ENCODE peak calls at places on chromosomes 2 and 18, in ten cellular contexts. One of them, this sample, is unnamed.

GRCh38 chr2:173963323-173963816 is 1.8 kb downstream of the SP3 start:
- DNase-seq in HCT116: no peak
- DNase-seq in ovary: no peak
- DNase-seq in brain microvascular endothelial cell: peak; percentile 71
- DNase-seq in WERI-Rb-1: no peak
- DNase-seq in transverse colon: peak; percentile 46
- DNase-seq in BJ: no peak
- DNase-seq in OCI-LY7: peak; percentile 83
- DNase-seq in cardiac muscle cell: peak; percentile 69
- DNase-seq in right lobe of liver: no peak
- DNase-seq in this sample: no peak

GRCh38 chr18:328928-329327 is 61.1 kb upstream of the THOC1 start:
- DNase-seq in BJ: no peak
- DNase-seq in HCT116: no peak
- DNase-seq in transverse colon: no peak
- DNase-seq in ovary: no peak
- DNase-seq in brain microvascular endothelial cell: no peak
- DNase-seq in OCI-LY7: no peak
- DNase-seq in right lobe of liver: no peak
- DNase-seq in WERI-Rb-1: no peak
- DNase-seq in cardiac muscle cell: no peak
- DNase-seq in this sample: no peak

GRCh38 chr2:180000434-180000833 is 6.7 kb downstream of the CWC22 start:
- DNase-seq in cardiac muscle cell: no peak
- DNase-seq in BJ: no peak
- DNase-seq in transverse colon: no peak
- DNase-seq in right lobe of liver: no peak
- DNase-seq in WERI-Rb-1: no peak
- DNase-seq in brain microvascular endothelial cell: no peak
- DNase-seq in ovary: no peak
- DNase-seq in HCT116: no peak
- DNase-seq in OCI-LY7: no peak
- DNase-seq in this sample: no peak

GRCh38 chr2:40148344-40148743 is 303.5 kb downstream of the SLC8A1 start:
- DNase-seq in WERI-Rb-1: no peak
- DNase-seq in HCT116: no peak
- DNase-seq in BJ: no peak
- DNase-seq in brain microvascular endothelial cell: no peak
- DNase-seq in ovary: no peak
- DNase-seq in OCI-LY7: no peak
- DNase-seq in cardiac muscle cell: no peak
- DNase-seq in right lobe of liver: no peak
- DNase-seq in transverse colon: no peak
- DNase-seq in this sample: no peak

GRCh38 chr2:11703700-11704099 is 33.7 kb upstream of the NTSR2 start:
- DNase-seq in WERI-Rb-1: no peak
- DNase-seq in ovary: no peak
- DNase-seq in BJ: no peak
- DNase-seq in cardiac muscle cell: no peak
- DNase-seq in right lobe of liver: no peak
- DNase-seq in HCT116: no peak
- DNase-seq in OCI-LY7: no peak
- DNase-seq in transverse colon: no peak
- DNase-seq in brain microvascular endothelial cell: peak; percentile 42
- DNase-seq in this sample: no peak

GRCh38 chr2:120580709-120581108 is 155.0 kb upstream of the GLI2 start:
- DNase-seq in transverse colon: no peak
- DNase-seq in WERI-Rb-1: no peak
- DNase-seq in brain microvascular endothelial cell: no peak
- DNase-seq in OCI-LY7: no peak
- DNase-seq in ovary: no peak
- DNase-seq in BJ: no peak
- DNase-seq in HCT116: no peak
- DNase-seq in right lobe of liver: no peak
- DNase-seq in cardiac muscle cell: no peak
- DNase-seq in this sample: no peak

GRCh38 chr18:76432970-76433767 is 61.9 kb downstream of the ZNF516 start:
- DNase-seq in right lobe of liver: no peak
- DNase-seq in OCI-LY7: no peak
- DNase-seq in transverse colon: no peak
- DNase-seq in BJ: no peak
- DNase-seq in brain microvascular endothelial cell: no peak
- DNase-seq in HCT116: no peak
- DNase-seq in ovary: no peak
- DNase-seq in WERI-Rb-1: no peak
- DNase-seq in cardiac muscle cell: no peak
- DNase-seq in this sample: no peak

GRCh38 chr2:194155406-194155805 is 1501.6 kb upstream of the SLC39A10 start:
- DNase-seq in cardiac muscle cell: no peak
- DNase-seq in brain microvascular endothelial cell: no peak
- DNase-seq in right lobe of liver: no peak
- DNase-seq in transverse colon: no peak
- DNase-seq in ovary: no peak
- DNase-seq in OCI-LY7: no peak
- DNase-seq in WERI-Rb-1: no peak
- DNase-seq in BJ: no peak
- DNase-seq in HCT116: no peak
- DNase-seq in this sample: no peak

GRCh38 chr2:109473006-109473380 is 140.8 kb downstream of the SEPTIN10 start:
- DNase-seq in brain microvascular endothelial cell: no peak
- DNase-seq in right lobe of liver: no peak
- DNase-seq in OCI-LY7: no peak
- DNase-seq in ovary: no peak
- DNase-seq in cardiac muscle cell: no peak
- DNase-seq in WERI-Rb-1: peak; percentile 89
- DNase-seq in BJ: no peak
- DNase-seq in transverse colon: no peak
- DNase-seq in HCT116: no peak
- DNase-seq in this sample: no peak

GRCh38 chr2:8805278-8806045 is 32.0 kb downstream of the KIDINS220 start:
- DNase-seq in WERI-Rb-1: no peak
- DNase-seq in brain microvascular endothelial cell: no peak
- DNase-seq in HCT116: no peak
- DNase-seq in ovary: no peak
- DNase-seq in transverse colon: no peak
- DNase-seq in BJ: no peak
- DNase-seq in OCI-LY7: no peak
- DNase-seq in right lobe of liver: no peak
- DNase-seq in cardiac muscle cell: peak; percentile 86
- DNase-seq in this sample: no peak

GRCh38 chr18:58045265-58046086 is 1.4 kb downstream of the NEDD4L start:
- DNase-seq in cardiac muscle cell: peak; percentile 74
- DNase-seq in HCT116: peak; percentile 48
- DNase-seq in ovary: peak; percentile 40
- DNase-seq in WERI-Rb-1: peak; percentile 85
- DNase-seq in BJ: no peak
- DNase-seq in brain microvascular endothelial cell: no peak
- DNase-seq in transverse colon: peak; percentile 78
- DNase-seq in right lobe of liver: peak; percentile 74
- DNase-seq in OCI-LY7: no peak
- DNase-seq in this sample: peak; percentile 74

GRCh38 chr2:165007162-165007744 is 51.9 kb upstream of the SLC38A11 start:
- DNase-seq in cardiac muscle cell: no peak
- DNase-seq in transverse colon: no peak
- DNase-seq in brain microvascular endothelial cell: no peak
- DNase-seq in right lobe of liver: no peak
- DNase-seq in OCI-LY7: no peak
- DNase-seq in BJ: no peak
- DNase-seq in HCT116: no peak
- DNase-seq in WERI-Rb-1: no peak
- DNase-seq in ovary: no peak
- DNase-seq in this sample: no peak

GRCh38 chr2:190849774-190850173 is 30.8 kb upstream of the GLS start:
- DNase-seq in WERI-Rb-1: no peak
- DNase-seq in transverse colon: no peak
- DNase-seq in OCI-LY7: no peak
- DNase-seq in ovary: no peak
- DNase-seq in cardiac muscle cell: no peak
- DNase-seq in brain microvascular endothelial cell: peak; percentile 68
- DNase-seq in HCT116: no peak
- DNase-seq in right lobe of liver: no peak
- DNase-seq in BJ: no peak
- DNase-seq in this sample: no peak

GRCh38 chr2:165718811-165719210 is 75.2 kb downstream of the GALNT3 start:
- DNase-seq in ovary: no peak
- DNase-seq in BJ: no peak
- DNase-seq in cardiac muscle cell: no peak
- DNase-seq in OCI-LY7: no peak
- DNase-seq in right lobe of liver: no peak
- DNase-seq in transverse colon: no peak
- DNase-seq in brain microvascular endothelial cell: no peak
- DNase-seq in HCT116: no peak
- DNase-seq in WERI-Rb-1: no peak
- DNase-seq in this sample: no peak

GRCh38 chr18:62033207-62033606 is 140.4 kb upstream of the RNF152 start:
- DNase-seq in BJ: no peak
- DNase-seq in OCI-LY7: no peak
- DNase-seq in brain microvascular endothelial cell: no peak
- DNase-seq in ovary: no peak
- DNase-seq in cardiac muscle cell: no peak
- DNase-seq in WERI-Rb-1: no peak
- DNase-seq in HCT116: no peak
- DNase-seq in transverse colon: no peak
- DNase-seq in right lobe of liver: no peak
- DNase-seq in this sample: no peak

DNA sequence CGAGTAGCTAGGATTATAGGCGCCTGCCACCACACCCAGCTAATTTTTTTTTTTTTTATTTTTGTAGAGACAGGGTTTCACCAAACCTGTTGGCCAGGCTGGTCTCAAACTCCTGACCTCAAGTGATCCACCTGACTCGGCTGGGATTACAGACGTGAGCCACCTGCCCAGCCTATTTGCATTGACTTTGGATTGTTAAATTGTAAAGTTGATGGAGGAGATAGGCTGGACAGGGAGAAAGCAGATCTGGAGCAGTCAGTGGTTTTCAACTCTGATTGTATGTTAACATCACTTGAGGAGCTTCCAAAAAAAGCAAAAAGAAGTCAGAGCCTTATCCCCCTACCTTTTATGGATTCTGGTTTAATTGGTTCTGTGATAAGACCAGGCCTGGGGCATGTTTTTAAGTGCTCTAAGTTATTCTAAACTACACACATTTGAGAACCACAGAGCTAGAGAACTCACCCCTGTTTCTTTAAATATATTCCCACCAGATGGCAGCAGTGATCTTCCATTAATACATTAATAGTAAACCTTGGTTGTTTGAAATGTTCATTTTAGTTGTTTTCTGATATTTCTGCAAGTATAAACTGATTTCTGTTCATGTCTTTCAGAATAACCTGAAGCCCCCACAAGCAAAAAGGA is 7.5 kb downstream of the C2orf49 start:
- DNase-seq in brain microvascular endothelial cell: no peak
- DNase-seq in OCI-LY7: peak; percentile 50
- DNase-seq in right lobe of liver: no peak
- DNase-seq in HCT116: no peak
- DNase-seq in ovary: no peak
- DNase-seq in transverse colon: no peak
- DNase-seq in cardiac muscle cell: peak; percentile 83
- DNase-seq in WERI-Rb-1: no peak
- DNase-seq in BJ: no peak
- DNase-seq in this sample: no peak
- TF ChIP-seq CTCF in brain microvascular endothelial cell: peak; percentile 2
- TF ChIP-seq CTCF in OCI-LY7: peak; percentile 77
- TF ChIP-seq CTCF in right lobe of liver: peak; percentile 50
- TF ChIP-seq CTCF in HCT116: peak; percentile 36
- TF ChIP-seq CTCF in ovary: peak; percentile 62
- TF ChIP-seq CTCF in transverse colon: peak; percentile 21
- TF ChIP-seq CTCF in cardiac muscle cell: peak; percentile 33
- TF ChIP-seq CTCF in WERI-Rb-1: no peak
- TF ChIP-seq CTCF in BJ: peak; percentile 41
- TF ChIP-seq CTCF in this sample: no peak

GRCh38 chr18:36665952-36666351 is 162.8 kb downstream of the TPGS2 start:
- DNase-seq in OCI-LY7: no peak
- DNase-seq in HCT116: no peak
- DNase-seq in BJ: no peak
- DNase-seq in WERI-Rb-1: no peak
- DNase-seq in transverse colon: no peak
- DNase-seq in cardiac muscle cell: no peak
- DNase-seq in ovary: no peak
- DNase-seq in brain microvascular endothelial cell: no peak
- DNase-seq in right lobe of liver: no peak
- DNase-seq in this sample: no peak
- H3K36me3 ChIP-seq in OCI-LY7: no peaks in the 10 kb centered on the region
- H3K36me3 ChIP-seq in HCT116: no peaks in the 10 kb centered on the region
- H3K36me3 ChIP-seq in BJ: no peaks in the 10 kb centered on the region
- H3K36me3 ChIP-seq in WERI-Rb-1: no peaks in the 10 kb centered on the region
- H3K36me3 ChIP-seq in transverse colon: no peaks in the 10 kb centered on the region
- H3K36me3 ChIP-seq in cardiac muscle cell: peaks cover 33% of the 10 kb centered on the region
- H3K36me3 ChIP-seq in ovary: no peaks in the 10 kb centered on the region
- H3K36me3 ChIP-seq in brain microvascular endothelial cell: no peaks in the 10 kb centered on the region
- H3K36me3 ChIP-seq in right lobe of liver: no peaks in the 10 kb centered on the region
- H3K36me3 ChIP-seq in this sample: no peaks in the 10 kb centered on the region

DNA sequence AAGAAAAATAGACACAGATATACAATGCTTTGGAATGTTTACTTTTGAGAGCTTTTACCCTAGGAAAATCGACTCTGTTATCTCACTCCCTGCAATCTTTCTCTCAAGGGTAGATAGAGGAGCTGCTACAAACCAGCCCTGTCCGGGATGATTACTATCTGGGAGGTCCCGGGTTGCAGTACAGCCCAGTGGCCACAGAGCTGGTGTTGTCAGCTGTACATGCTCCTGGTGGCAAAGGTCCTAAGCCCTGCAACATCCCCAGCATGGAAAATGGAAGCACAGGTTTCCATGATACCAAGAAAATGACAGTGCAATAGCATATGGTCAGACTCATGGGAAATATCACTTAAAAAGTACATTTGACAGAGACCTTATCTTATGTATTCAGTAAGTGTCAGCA is 570.5 kb upstream of the SOX11 start:
- DNase-seq in right lobe of liver: no peak
- DNase-seq in brain microvascular endothelial cell: peak; percentile 43
- DNase-seq in WERI-Rb-1: peak; percentile 43
- DNase-seq in cardiac muscle cell: peak; percentile 57
- DNase-seq in BJ: no peak
- DNase-seq in HCT116: no peak
- DNase-seq in OCI-LY7: no peak
- DNase-seq in ovary: no peak
- DNase-seq in transverse colon: no peak
- DNase-seq in this sample: no peak
- H3K4me3 ChIP-seq in right lobe of liver: no peak overlapping the region
- H3K4me3 ChIP-seq in brain microvascular endothelial cell: no peak overlapping the region
- H3K4me3 ChIP-seq in WERI-Rb-1: no peak overlapping the region
- H3K4me3 ChIP-seq in cardiac muscle cell: no peak overlapping the region
- H3K4me3 ChIP-seq in BJ: no peak overlapping the region
- H3K4me3 ChIP-seq in HCT116: no peak overlapping the region
- H3K4me3 ChIP-seq in OCI-LY7: no peak overlapping the region
- H3K4me3 ChIP-seq in ovary: no peak overlapping the region
- H3K4me3 ChIP-seq in transverse colon: no peak overlapping the region
- H3K4me3 ChIP-seq in this sample: no peak overlapping the region

GRCh38 chr2:197075754-197076337 is 149.3 kb upstream of the PGAP1 start:
- DNase-seq in brain microvascular endothelial cell: peak; percentile 17
- DNase-seq in OCI-LY7: peak; percentile 23
- DNase-seq in cardiac muscle cell: no peak
- DNase-seq in HCT116: no peak
- DNase-seq in transverse colon: no peak
- DNase-seq in ovary: no peak
- DNase-seq in BJ: no peak
- DNase-seq in WERI-Rb-1: no peak
- DNase-seq in right lobe of liver: no peak
- DNase-seq in this sample: no peak
- TF ChIP-seq CTCF in brain microvascular endothelial cell: peak; percentile 61
- TF ChIP-seq CTCF in OCI-LY7: peak; percentile 81
- TF ChIP-seq CTCF in cardiac muscle cell: peak; percentile 49
- TF ChIP-seq CTCF in HCT116: peak; percentile 52
- TF ChIP-seq CTCF in transverse colon: no peak
- TF ChIP-seq CTCF in ovary: no peak
- TF ChIP-seq CTCF in BJ: peak; percentile 30
- TF ChIP-seq CTCF in WERI-Rb-1: no peak
- TF ChIP-seq CTCF in right lobe of liver: peak; percentile 33
- TF ChIP-seq CTCF in this sample: no peak

GRCh38 chr18:8627540-8627939 is 18.3 kb downstream of the RAB12 start:
- DNase-seq in ovary: no peak
- DNase-seq in brain microvascular endothelial cell: no peak
- DNase-seq in BJ: no peak
- DNase-seq in right lobe of liver: no peak
- DNase-seq in cardiac muscle cell: no peak
- DNase-seq in WERI-Rb-1: no peak
- DNase-seq in transverse colon: no peak
- DNase-seq in OCI-LY7: no peak
- DNase-seq in HCT116: no peak
- DNase-seq in this sample: no peak
- H3K36me3 ChIP-seq in ovary: no peaks in the 10 kb centered on the region
- H3K36me3 ChIP-seq in brain microvascular endothelial cell: peaks cover 15% of the 10 kb centered on the region
- H3K36me3 ChIP-seq in BJ: peaks cover 10% of the 10 kb centered on the region
- H3K36me3 ChIP-seq in right lobe of liver: peaks cover 4% of the 10 kb centered on the region
- H3K36me3 ChIP-seq in cardiac muscle cell: peaks cover 3% of the 10 kb centered on the region
- H3K36me3 ChIP-seq in WERI-Rb-1: peaks cover 43% of the 10 kb centered on the region
- H3K36me3 ChIP-seq in transverse colon: peaks cover 15% of the 10 kb centered on the region
- H3K36me3 ChIP-seq in OCI-LY7: peaks cover 94% of the 10 kb centered on the region
- H3K36me3 ChIP-seq in HCT116: peaks cover 32% of the 10 kb centered on the region
- H3K36me3 ChIP-seq in this sample: no peaks in the 10 kb centered on the region

This sample was measured in mucosa of descending colon.